ENCODE peak calls at places on chromosomes 2 and 18, in six cellular contexts. E is MM.1S; F is activated naive CD4-positive, alpha-beta T cell; W is stimulated activated CD4-positive, alpha-beta T cell treated with anti-CD3 and anti-CD28 coated beads, TNF-alpha, amount 100 ng/mL, for 4 hours; Y is stimulated activated CD8-positive, alpha-beta memory T cell treated with anti-CD3 and anti-CD28 coated beads, Interleukin-2, amount 100 ng/mL, for 1 hour; C is activated CD8-positive, alpha-beta memory T cell treated with anti-CD3 and anti-CD28 coated beads, Interleukin-2, amount 50 U/mL, for 48 hours. D is an unnamed sample.

GRCh38 chr2:236665130-236665529 is 95.5 kb downstream of the ACKR3 start:
- DNase-seq in E (no peak), F (no peak), W (no peak), Y (no peak), C (peak), D (peak)

GRCh38 chr2:119293900-119294299 is 70.3 kb downstream of the STEAP3 start:
- DNase-seq in E (no peak), F (no peak), W (no peak), Y (no peak), C (no peak), D (no peak)

GRCh38 chr18:35268811-35269210 is 21.2 kb downstream of the ZSCAN30 start:
- DNase-seq in E (no peak), F (no peak), W (no peak), Y (no peak), C (no peak), D (no peak)

GRCh38 chr2:42828487-42829416 is 36.4 kb upstream of the HAAO start:
- DNase-seq in E (peak), F (peak), W (peak), Y (peak), C (peak), D (peak)

GRCh38 chr2:109547280-109547679 is 66.5 kb downstream of the SEPTIN10 start:
- DNase-seq in E (no peak), F (no peak), W (no peak), Y (no peak), C (no peak), D (no peak)

GRCh38 chr2:230665263-230665691 is 47.4 kb upstream of the CAB39 start:
- DNase-seq in E (no peak), F (no peak), W (no peak), Y (no peak), C (no peak), D (no peak)

GRCh38 chr18:36420826-36421225 is 123.3 kb downstream of the FHOD3 start:
- DNase-seq in E (no peak), F (no peak), W (no peak), Y (no peak), C (no peak), D (no peak)

GRCh38 chr2:96113367-96113677 is 3.0 kb downstream of the ADRA2B start:
- DNase-seq in E (no peak), F (no peak), W (no peak), Y (no peak), C (no peak), D (no peak)

GRCh38 chr2:40371525-40372277 is 80.2 kb downstream of the SLC8A1 start:
- DNase-seq in E (no peak), F (no peak), W (no peak), Y (no peak), C (no peak), D (peak)

GRCh38 chr18:79156330-79156729 is 87.1 kb downstream of the ATP9B start:
- DNase-seq in E (no peak), F (no peak), W (no peak), Y (no peak), C (no peak), D (no peak)

GRCh38 chr2:27095745-27096651 is 9.4 kb downstream of the KHK start:
- DNase-seq in E (peak), F (no peak), W (no peak), Y (no peak), C (peak), D (peak)

GRCh38 chr2:211664321-211664720 is 874.3 kb downstream of the ERBB4 start:
- DNase-seq in E (no peak), F (no peak), W (no peak), Y (no peak), C (no peak), D (no peak)

GRCh38 chr2:204705243-204705971 is 160.1 kb downstream of the PARD3B start:
- DNase-seq in E (no peak), F (no peak), W (no peak), Y (no peak), C (no peak), D (no peak)

GRCh38 chr2:209476367-209477191 is 52.7 kb downstream of the MAP2 start:
- DNase-seq in E (no peak), F (no peak), W (no peak), Y (no peak), C (no peak), D (no peak)

GRCh38 chr2:170241731-170242130 is 63.8 kb downstream of the MYO3B start:
- DNase-seq in E (no peak), F (no peak), W (no peak), Y (no peak), C (no peak), D (no peak)

GRCh38 chr18:63182247-63182771 is 137.3 kb downstream of the BCL2 start:
- DNase-seq in E (no peak), F (no peak), W (no peak), Y (no peak), C (no peak), D (no peak)

GRCh38 chr2:24984912-24985311 is 13.2 kb upstream of the DNAJC27 start:
- DNase-seq in E (no peak), F (no peak), W (no peak), Y (no peak), C (no peak), D (peak)

GRCh38 chr18:10164241-10165160 is 250.7 kb downstream of the VAPA start:
- DNase-seq in E (no peak), F (no peak), W (no peak), Y (no peak), C (no peak), D (no peak)

GRCh38 chr2:191677091-191677645 is 768 bp upstream of the NABP1 start:
- DNase-seq in E (peak), F (no peak), W (peak), Y (no peak), C (no peak), D (no peak)

GRCh38 chr2:95072424-95072823 is 46.9 kb downstream of the MAL start:
- DNase-seq in E (no peak), F (no peak), W (no peak), Y (no peak), C (peak), D (no peak)